ENCODE peak calls at places on chromosomes 4 and X, in seven cellular contexts. C is lower leg skin, E is transverse colon, H is heart left ventricle, B is esophagus squamous epithelium, A is breast epithelium, F is right lobe of liver. W is an unnamed sample.

GRCh38 chr4:102825261-102826071 is 1.9 kb downstream of the UBE2D3 start:
- DNase-seq in C (peak; percentile 86), F (peak; percentile 56), H (no peak), B (no peak), A (no peak), E (peak; percentile 28), W (no peak)

GRCh38 chr4:134470544-134470943 is 269.0 kb upstream of the PABPC4L start:
- DNase-seq in H (no peak), B (no peak), E (peak; percentile 22), C (no peak), F (no peak), A (no peak), W (no peak)

GRCh38 chr4:152655272-152656129 is 24.3 kb downstream of the TMEM154 start:
- DNase-seq in C (no peak), F (no peak), H (no peak), E (peak; percentile 67), A (no peak), B (no peak), W (no peak)

GRCh38 chr4:87758278-87758677 is 41.1 kb upstream of the IBSP start:
- DNase-seq in C (no peak), A (no peak), F (no peak), H (no peak), B (no peak), E (no peak), W (no peak)

GRCh38 chr4:24796632-24797031 is 1.3 kb downstream of the SOD3 start:
- DNase-seq in C (no peak), A (no peak), B (no peak), H (no peak), F (no peak), E (no peak), W (no peak)

GRCh38 chr4:127000846-127001245 is 631.9 kb upstream of the INTU start:
- DNase-seq in E (no peak), F (no peak), C (no peak), A (no peak), H (no peak), B (no peak), W (no peak)

GRCh38 chr4:13968723-13969122 is 341.2 kb upstream of the BOD1L1 start:
- DNase-seq in C (no peak), H (no peak), B (no peak), A (no peak), E (no peak), F (no peak), W (no peak)

GRCh38 chr4:185712350-185713024 is 99.5 kb downstream of the SORBS2 start:
- DNase-seq in H (peak; percentile 39), A (no peak), E (no peak), F (peak; percentile 95), C (no peak), B (no peak), W (no peak)

GRCh38 chr4:87807402-87807801 is 8.0 kb downstream of the IBSP start:
- DNase-seq in C (no peak), A (no peak), F (no peak), B (no peak), E (no peak), H (no peak), W (no peak)

GRCh38 chr4:93834371-93835066 is 6.0 kb downstream of the ATOH1 start:
- DNase-seq in A (no peak), H (no peak), C (no peak), B (no peak), E (no peak), F (no peak), W (no peak)

GRCh38 chr4:25098964-25099843 is 61.0 kb downstream of the SEPSECS start:
- DNase-seq in C (peak; percentile 86), E (peak; percentile 70), H (peak; percentile 89), A (no peak), F (peak; percentile 59), B (no peak), W (no peak)

GRCh38 chrX:38985375-38985774 is 184.1 kb downstream of the MID1IP1 start:
- DNase-seq in C (no peak), B (no peak), A (no peak), H (no peak), F (no peak), E (no peak), W (no peak)

GRCh38 chr4:86961103-86961502 is 26.3 kb downstream of the AFF1 start:
- DNase-seq in A (no peak), C (no peak), B (no peak), H (no peak), E (no peak), F (no peak), W (no peak)

GRCh38 chr4:1356181-1356998 is 9.4 kb downstream of the UVSSA start:
- DNase-seq in A (no peak), C (no peak), E (peak; percentile 52), B (no peak), H (peak; percentile 69), F (no peak), W (peak; percentile 26)

GRCh38 chr4:182552948-182553347 is 309.7 kb downstream of the TENM3 start:
- DNase-seq in B (no peak), E (no peak), F (no peak), H (no peak), C (no peak), A (no peak), W (no peak)

GRCh38 chr4:69830529-69831269 is 29.2 kb downstream of the SULT1E1 start:
- DNase-seq in A (no peak), H (no peak), B (no peak), F (peak; percentile 70), C (no peak), E (peak; percentile 71), W (no peak)

GRCh38 chr4:183098080-183098722 is 856 bp upstream of the WWC2 start:
- DNase-seq in E (peak; percentile 43), C (peak; percentile 93), H (peak; percentile 75), F (peak; percentile 81), B (no peak), A (peak; percentile 60), W (peak; percentile 51)

GRCh38 chr4:159162576-159162975 is 59.7 kb downstream of the RAPGEF2 start:
- DNase-seq in F (no peak), B (no peak), C (no peak), A (no peak), H (no peak), E (no peak), W (no peak)

GRCh38 chr4:153205757-153206156 is 1.5 kb downstream of the TRIM2 start:
- DNase-seq in H (no peak), F (no peak), E (peak; percentile 80), C (no peak), B (no peak), A (no peak), W (peak; percentile 20)

GRCh38 chr4:3767569-3768288 is 1.5 kb downstream of the ADRA2C start:
- DNase-seq in A (no peak), B (no peak), H (no peak), C (no peak), F (no peak), E (peak; percentile 15), W (no peak)

GRCh38 chr4:111066447-111066846 is 443.6 kb upstream of the PITX2 start:
- DNase-seq in C (no peak), F (no peak), H (no peak), E (no peak), B (no peak), A (no peak), W (no peak)

GRCh38 chrX:133610056-133610455 is 194.8 kb upstream of the GPC4 start:
- DNase-seq in F (no peak), H (no peak), C (no peak), B (no peak), A (no peak), E (no peak), W (no peak)

GRCh38 chrX:102712967-102713677 is 874 bp downstream of the GPRASP2 start:
- DNase-seq in C (peak; percentile 88), H (peak; percentile 61), E (peak; percentile 55), A (peak; percentile 53), F (peak; percentile 74), B (no peak), W (peak; percentile 15)

GRCh38 chr4:141346144-141346543 is 125.4 kb downstream of the ZNF330 start:
- DNase-seq in C (no peak), E (no peak), H (peak; percentile 34), B (no peak), A (no peak), F (peak; percentile 64), W (no peak)

GRCh38 chr4:1792832-1793495 is at the start of gene FGFR3:
- DNase-seq in C (no peak), F (peak; percentile 79), H (no peak), B (no peak), A (no peak), E (peak; percentile 56), W (peak; percentile 74)

GRCh38 chrX:123976671-123977316 is 15.3 kb downstream of the STAG2 start:
- DNase-seq in B (no peak), E (no peak), C (no peak), H (no peak), F (no peak), A (no peak), W (no peak)

GRCh38 chrX:2500681-2501151 is at the start of the genes DHRSX and ZBED1:
- DNase-seq in C (peak; percentile 88), H (peak; percentile 51), F (peak; percentile 68), A (no peak), E (peak; percentile 48), B (no peak), W (peak; percentile 28)
- TF ChIP-seq POLR2A in C (no peak), H (no peak), F (peak; percentile 29), A (no peak), E (no peak), B (no peak), W (peak; percentile 71)

GRCh38 chrX:69996102-69996468 is 53.7 kb downstream of the AWAT2 start:
- DNase-seq in F (no peak), B (no peak), A (no peak), E (no peak), H (no peak), C (no peak), W (no peak)
- TF ChIP-seq POLR2A in F (no peak), B (no peak), A (no peak), E (no peak), H (no peak), C (no peak), W (no peak)

GRCh38 chr4:139740531-139741041 is 75.0 kb downstream of the MGST2 start:
- DNase-seq in H (peak; percentile 82), F (peak; percentile 77), C (peak; percentile 91), B (peak; percentile 12), E (peak; percentile 39), A (peak; percentile 64), W (no peak)
- TF ChIP-seq POLR2A in H (peak; percentile 15), F (no peak), C (no peak), B (no peak), E (no peak), A (no peak), W (no peak)

DNA sequence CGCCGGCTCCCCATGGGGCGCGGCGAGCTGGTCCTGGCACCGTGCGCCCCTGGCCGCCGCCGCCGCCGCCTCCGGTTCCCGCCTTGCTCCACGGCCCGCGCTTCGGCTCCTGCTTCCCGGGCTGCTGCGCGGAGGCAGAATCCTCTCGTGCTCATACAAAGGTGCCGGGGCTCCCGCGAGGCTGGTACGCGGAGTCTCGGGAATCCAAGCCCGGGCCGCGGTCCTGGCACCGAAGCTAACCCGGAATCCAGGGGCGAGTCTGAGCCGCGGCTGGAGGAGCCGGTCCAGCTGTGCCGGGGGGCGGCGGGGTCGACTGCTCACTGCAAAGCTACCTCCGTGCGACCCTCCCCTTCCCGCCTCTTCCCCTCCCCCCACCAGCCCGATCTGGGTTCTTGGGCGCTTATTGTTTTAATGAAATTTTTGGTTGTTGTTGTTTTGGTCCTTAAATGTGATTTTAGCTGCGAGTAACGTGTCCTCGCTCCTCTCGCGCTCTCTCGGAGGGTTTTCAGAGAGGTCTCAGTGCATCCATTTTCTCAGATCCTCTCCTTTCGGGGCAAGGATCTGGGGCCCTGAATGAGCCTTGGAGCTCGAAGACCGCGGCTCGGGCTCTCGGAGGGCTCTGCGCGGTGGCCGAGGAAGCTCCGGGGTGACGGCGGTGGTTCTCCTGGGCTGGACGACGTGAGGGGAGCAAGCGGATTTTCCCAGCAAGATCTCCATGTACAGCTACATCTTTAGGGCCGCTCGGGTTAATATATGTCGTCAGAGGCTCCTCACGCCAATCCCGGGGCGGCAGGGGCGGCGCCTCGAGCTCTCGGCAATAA is at the start of gene HAND2:
- DNase-seq in C (no peak), F (no peak), H (peak; percentile 91), A (no peak), E (peak; percentile 64), B (no peak), W (peak; percentile 42)
- TF ChIP-seq POLR2A in C (no peak), F (peak; percentile 46), H (peak; percentile 97), A (no peak), E (peak; percentile 59), B (no peak), W (peak; percentile 38)